ENCODE peak calls at places on chromosome 12, in eight cellular contexts. H, L, O, J, R, V, C and Q are unnamed samples.

GRCh38 chr12:57235012-57235727 is 5.7 kb downstream of the SHMT2 start:
- DNase-seq in V (no peak), C (no peak), H (no peak), L (no peak), R (peak), J (peak), O (no peak), Q (no peak)

GRCh38 chr12:22283006-22283506 is 51.5 kb downstream of the ST8SIA1 start:
- DNase-seq in H (no peak), O (peak), C (peak), L (no peak), V (no peak), J (no peak), R (no peak), Q (no peak)

GRCh38 chr12:27252934-27253333 is 8.8 kb downstream of the STK38L start:
- DNase-seq in C (no peak), J (no peak), R (no peak), O (no peak), H (no peak), L (no peak), V (no peak), Q (no peak)

GRCh38 chr12:54527631-54527929 is 21.8 kb upstream of the PDE1B start:
- DNase-seq in R (peak), C (no peak), H (no peak), O (no peak), V (no peak), J (no peak), L (no peak), Q (no peak)

GRCh38 chr12:754871-755562 is 2.6 kb downstream of the WNK1 start:
- DNase-seq in R (no peak), L (no peak), V (no peak), H (no peak), O (peak), J (no peak), C (peak), Q (no peak)

GRCh38 chr12:94380507-94380906 is 79.2 kb downstream of the CEP83 start:
- DNase-seq in O (no peak), R (no peak), L (no peak), C (no peak), J (no peak), V (no peak), H (no peak), Q (no peak)

GRCh38 chr12:131263626-131264025 is 309.9 kb downstream of the ADGRD1 start:
- DNase-seq in J (no peak), R (no peak), V (no peak), L (no peak), H (no peak), C (no peak), O (no peak), Q (no peak)

GRCh38 chr12:95096852-95097251 is 23.4 kb upstream of the NR2C1 start:
- DNase-seq in J (no peak), H (no peak), C (peak), L (peak), R (no peak), V (no peak), O (peak), Q (no peak)

GRCh38 chr12:64088431-64089349 is 133.4 kb downstream of the KICS2 start:
- DNase-seq in R (peak), H (no peak), L (peak), C (peak), J (no peak), V (no peak), O (peak), Q (peak)

GRCh38 chr12:28191018-28191595 is 851 bp downstream of the CCDC91 start:
- DNase-seq in R (no peak), O (no peak), J (no peak), H (peak), C (peak), V (no peak), L (no peak), Q (peak)

GRCh38 chr12:643478-644292 is 19.6 kb downstream of the NINJ2 start:
- DNase-seq in J (peak), L (peak), C (peak), R (peak), V (no peak), O (peak), H (no peak), Q (no peak)

GRCh38 chr12:15289192-15289591 is 33.1 kb upstream of the PTPRO start:
- DNase-seq in R (no peak), C (no peak), L (no peak), J (no peak), V (no peak), O (no peak), H (no peak), Q (no peak)

GRCh38 chr12:82174383-82174782 is 183.8 kb downstream of the CCDC59 start:
- DNase-seq in R (no peak), C (no peak), H (no peak), O (no peak), V (no peak), J (no peak), L (no peak), Q (no peak)

GRCh38 chr12:23862746-23863145 is 86.7 kb downstream of the SOX5 start:
- DNase-seq in H (no peak), J (no peak), C (no peak), V (no peak), L (no peak), R (no peak), O (no peak), Q (no peak)

GRCh38 chr12:113310489-113310888 is 24.4 kb downstream of the SLC8B1 start:
- DNase-seq in L (no peak), R (peak), H (no peak), C (peak), O (no peak), J (no peak), V (no peak), Q (peak)

GRCh38 chr12:113414519-113415038 is 7.6 kb upstream of the SDSL start:
- DNase-seq in L (no peak), C (no peak), R (no peak), J (no peak), V (no peak), O (no peak), H (no peak), Q (no peak)

GRCh38 chr12:132171293-132171967 is 27.2 kb downstream of the NOC4L start:
- DNase-seq in H (no peak), O (no peak), L (no peak), C (no peak), R (no peak), V (no peak), J (peak), Q (no peak)

GRCh38 chr12:29858270-29858786 is 74.6 kb upstream of the TMTC1 start:
- DNase-seq in H (no peak), R (no peak), C (no peak), J (no peak), O (no peak), V (no peak), L (no peak), Q (no peak)

GRCh38 chr12:88303335-88303734 is 161.2 kb downstream of the TMTC3 start:
- DNase-seq in H (no peak), O (no peak), R (no peak), J (no peak), L (no peak), V (no peak), C (no peak), Q (no peak)

GRCh38 chr12:98253641-98254040 is 261.7 kb upstream of the TMPO start:
- DNase-seq in L (no peak), V (no peak), C (no peak), H (no peak), J (no peak), O (no peak), R (no peak), Q (no peak)

GRCh38 chr12:63124778-63125177 is 26.2 kb downstream of the AVPR1A start:
- DNase-seq in H (no peak), C (peak), J (no peak), L (no peak), R (no peak), O (peak), V (no peak), Q (no peak)

GRCh38 chr12:54125950-54126695 is 62.7 kb downstream of the SMUG1 start:
- DNase-seq in H (no peak), L (no peak), C (peak), J (no peak), V (peak), O (peak), R (peak), Q (peak)

GRCh38 chr12:63325757-63326156 is 174.8 kb upstream of the AVPR1A start:
- DNase-seq in C (no peak), O (no peak), R (no peak), H (no peak), J (no peak), L (no peak), V (no peak), Q (no peak)

GRCh38 chr12:30457621-30458289 is 237.9 kb downstream of the IPO8 start:
- DNase-seq in V (no peak), H (no peak), L (no peak), O (peak), J (no peak), C (peak), R (no peak), Q (no peak)

GRCh38 chr12:552466-552865 is 92.7 kb downstream of the B4GALNT3 start:
- DNase-seq in H (no peak), C (no peak), V (no peak), O (no peak), R (no peak), L (no peak), J (peak), Q (no peak)

GRCh38 chr12:118980407-118981014 is 830 bp upstream of the SRRM4 start:
- DNase-seq in H (no peak), O (no peak), C (no peak), R (peak), J (no peak), L (no peak), V (no peak), Q (no peak)

GRCh38 chr12:104668274-104668718 is 211.5 kb downstream of the CHST11 start:
- DNase-seq in O (no peak), J (no peak), C (no peak), H (no peak), R (peak), L (peak), V (no peak), Q (no peak)

GRCh38 chr12:50520345-50520744 is 15.6 kb downstream of the DIP2B start:
- DNase-seq in O (no peak), V (no peak), C (no peak), L (no peak), J (no peak), R (no peak), H (no peak), Q (no peak)

GRCh38 chr12:54933381-54933780 is 51.2 kb downstream of the TESPA1 start:
- DNase-seq in H (no peak), R (no peak), V (no peak), O (no peak), J (no peak), C (peak), L (no peak), Q (no peak)

GRCh38 chr12:111773801-111774551 is 7.2 kb downstream of the ALDH2 start:
- DNase-seq in V (no peak), C (peak), J (no peak), R (no peak), H (no peak), O (peak), L (peak), Q (peak)

GRCh38 chr12:62259311-62259992 is 752 bp upstream of the USP15 start:
- DNase-seq in H (no peak), C (no peak), V (no peak), L (peak), R (no peak), J (no peak), O (no peak), Q (no peak)

GRCh38 chr12:121216102-121216501 is 6.2 kb downstream of the P2RX4 start:
- DNase-seq in L (no peak), O (no peak), R (no peak), H (no peak), C (no peak), J (no peak), V (no peak), Q (no peak)

GRCh38 chr12:54368016-54368708 is 3.9 kb upstream of the GPR84 start:
- DNase-seq in R (no peak), V (no peak), H (no peak), J (no peak), L (no peak), O (no peak), C (no peak), Q (no peak)

GRCh38 chr12:62679569-62679968 is 212.9 kb downstream of the MON2 start:
- DNase-seq in J (no peak), R (no peak), O (no peak), L (no peak), C (no peak), V (no peak), H (no peak), Q (no peak)

GRCh38 chr12:13126494-13126893 is 23.0 kb upstream of the GSG1 start:
- DNase-seq in L (no peak), H (no peak), V (no peak), J (no peak), R (no peak), O (no peak), C (peak), Q (no peak)

GRCh38 chr12:47819902-47820630 is at the start of gene HDAC7:
- DNase-seq in L (peak), H (peak), O (peak), V (peak), J (peak), C (peak), R (peak), Q (peak)

GRCh38 chr12:91846466-91847055 is 299.1 kb downstream of the BTG1 start:
- DNase-seq in O (peak), L (no peak), V (no peak), J (no peak), R (no peak), C (no peak), H (no peak), Q (no peak)

DNA sequence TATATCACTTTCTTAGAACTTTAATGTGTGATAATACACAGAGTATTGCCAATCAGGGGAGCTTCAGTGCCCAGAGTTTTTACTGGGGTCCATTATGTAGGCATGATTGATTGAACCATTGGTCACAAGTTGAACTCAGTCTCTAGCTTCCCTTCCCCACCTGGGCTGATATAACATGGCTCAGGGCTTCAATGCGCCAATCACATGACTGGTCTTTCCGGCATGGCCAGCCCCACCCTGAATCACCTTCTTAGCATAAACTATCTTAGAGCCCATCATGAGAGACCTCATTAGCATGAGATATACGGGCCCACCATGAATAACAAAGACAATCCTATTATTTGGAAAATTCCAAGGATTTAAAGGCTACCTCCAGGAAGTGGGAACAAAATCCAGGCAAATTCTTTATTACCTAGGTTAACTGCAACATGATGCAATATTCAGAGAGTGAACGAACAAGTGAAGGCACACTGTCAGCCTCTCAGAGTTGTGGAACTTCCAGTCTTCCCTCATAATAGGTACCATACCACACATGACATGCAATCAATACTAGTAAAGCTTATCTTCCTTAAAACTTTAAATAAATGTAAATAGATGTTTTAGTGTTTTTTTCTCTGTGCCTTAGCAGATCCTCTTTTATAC is 3.2 kb upstream of the CLEC4A start:
- DNase-seq in R (no peak), L (no peak), J (no peak), H (no peak), O (no peak), C (no peak), V (no peak), Q (no peak)
- TF ChIP-seq CTCF in R (no peak), L (no peak), J (no peak), H (no peak), O (no peak), C (no peak), V (no peak), Q (no peak)

GRCh38 chr12:109797905-109798669 is 35.1 kb downstream of the TRPV4 start:
- DNase-seq in J (no peak), C (no peak), R (peak), L (no peak), O (no peak), H (no peak), V (no peak), Q (peak)
- TF ChIP-seq CTCF in J (no peak), C (peak), R (peak), L (no peak), O (peak), H (no peak), V (peak), Q (no peak)

GRCh38 chr12:125187148-125187733 is 122.0 kb downstream of the AACS start:
- DNase-seq in H (no peak), O (no peak), R (peak), L (no peak), J (peak), V (peak), C (no peak), Q (peak)

GRCh38 chr12:125184213-125184952 is 119.1 kb downstream of the AACS start:
- DNase-seq in L (no peak), V (no peak), J (no peak), C (no peak), O (no peak), R (peak), H (no peak), Q (no peak)

GRCh38 chr12:125185311-125185739 is 120.1 kb downstream of the AACS start:
- DNase-seq in R (peak), L (no peak), O (no peak), J (no peak), H (no peak), V (no peak), C (no peak), Q (no peak)

GRCh38 chr12:125186471-125187147 is 121.4 kb downstream of the AACS start:
- DNase-seq in H (no peak), V (peak), C (no peak), L (no peak), R (peak), J (peak), O (no peak), Q (peak)

DNA sequence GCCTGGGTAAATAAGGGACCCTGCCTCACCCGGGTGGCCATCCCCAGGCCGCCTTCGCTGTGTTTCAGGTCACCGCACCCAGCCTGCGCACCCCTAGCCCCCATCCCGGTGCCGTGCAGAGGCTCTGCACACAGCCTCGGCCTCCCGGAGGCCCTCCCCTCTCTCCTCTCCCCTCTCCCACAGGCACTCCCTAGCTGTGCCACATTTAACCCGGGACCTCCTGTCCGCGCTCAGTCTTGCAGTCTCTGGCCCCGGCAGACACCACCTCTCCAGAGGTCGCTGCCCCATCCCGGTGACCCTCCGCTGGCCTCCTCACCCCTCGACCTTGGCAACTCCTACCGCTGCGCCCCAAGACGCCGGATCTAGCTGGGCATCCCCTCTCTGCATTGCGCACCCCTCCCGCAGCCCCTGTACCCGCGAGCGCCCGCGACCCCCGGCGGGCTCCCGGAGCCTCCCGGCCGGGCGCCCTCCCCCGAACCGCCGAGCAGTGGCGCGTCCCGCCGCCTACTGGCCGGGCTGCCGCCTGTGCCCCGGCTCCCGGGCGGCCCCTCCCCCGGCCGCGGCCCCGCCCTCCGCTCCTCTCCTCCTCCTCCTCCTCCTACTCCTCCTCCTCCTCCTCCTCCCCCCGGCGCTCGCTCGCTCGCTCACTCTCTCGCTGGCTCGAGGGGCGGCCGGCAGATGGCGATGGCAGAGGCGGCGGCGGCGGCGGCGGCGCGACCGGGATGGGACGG is 120.7 kb downstream of the AACS start:
- DNase-seq in H (no peak), J (peak), L (peak), C (peak), V (peak), O (peak), R (peak), Q (peak)
- TF ChIP-seq CTCF in H (no peak), J (peak), L (no peak), C (no peak), V (peak), O (no peak), R (peak), Q (peak)

GRCh38 chr12:79690606-79691298 is at the start of gene PAWR:
- DNase-seq in V (peak), R (peak), H (no peak), L (peak), C (peak), J (peak), O (peak), Q (peak)
- TF ChIP-seq CTCF in V (peak), R (peak), H (no peak), L (no peak), C (no peak), J (no peak), O (peak), Q (no peak)

GRCh38 chr12:20524113-20524512 is 155.8 kb downstream of the PDE3A start:
- DNase-seq in C (no peak), O (no peak), L (no peak), V (no peak), H (no peak), J (no peak), R (no peak), Q (no peak)
- TF ChIP-seq CTCF in C (no peak), O (no peak), L (no peak), V (no peak), H (no peak), J (no peak), R (no peak), Q (no peak)

DNA sequence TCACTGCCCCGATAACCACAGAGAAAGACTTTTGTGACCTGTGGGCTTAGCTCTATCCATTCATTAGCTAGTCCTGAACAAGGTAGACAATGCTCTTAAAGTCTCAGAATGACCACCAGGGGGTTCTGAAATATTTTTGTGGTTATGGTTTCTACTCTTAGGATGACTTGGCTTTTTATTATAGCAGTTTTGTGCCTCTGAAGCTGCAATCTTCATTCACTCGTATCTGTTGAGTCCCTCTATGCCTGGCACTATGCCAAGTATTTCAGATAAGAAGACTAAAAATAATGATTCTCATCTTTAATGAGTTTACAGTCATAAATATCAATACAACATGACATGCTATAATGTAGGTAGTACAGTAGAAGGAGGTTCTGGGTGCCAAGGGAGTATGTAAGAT is 130.8 kb upstream of the TRHDE start:
- DNase-seq in J (no peak), C (no peak), H (no peak), V (no peak), L (no peak), R (no peak), O (no peak), Q (no peak)
- TF ChIP-seq CTCF in J (no peak), C (peak), H (no peak), V (peak), L (no peak), R (peak), O (no peak), Q (peak)

GRCh38 chr12:5154091-5154490 is 110.4 kb downstream of the KCNA5 start:
- DNase-seq in R (peak), O (no peak), C (no peak), H (no peak), V (no peak), J (no peak), L (no peak), Q (no peak)
- TF ChIP-seq CTCF in R (peak), O (no peak), C (no peak), H (no peak), V (no peak), J (no peak), L (no peak), Q (no peak)

GRCh38 chr12:75977952-75978671 is 53.5 kb downstream of the PHLDA1 start:
- DNase-seq in C (peak), R (peak), L (peak), J (no peak), O (peak), H (peak), V (no peak), Q (peak)
- TF ChIP-seq CTCF in C (no peak), R (no peak), L (no peak), J (no peak), O (peak), H (no peak), V (no peak), Q (no peak)

GRCh38 chr12:127360580-127360979 is 906.4 kb upstream of the TMEM132C start:
- DNase-seq in H (no peak), R (no peak), O (no peak), V (no peak), C (no peak), L (no peak), J (no peak), Q (no peak)

GRCh38 chr12:127351481-127352010 is 915.4 kb upstream of the TMEM132C start:
- DNase-seq in R (no peak), O (no peak), J (no peak), H (no peak), V (no peak), L (no peak), C (no peak), Q (no peak)

GRCh38 chr12:127355061-127355820 is 911.7 kb upstream of the TMEM132C start:
- DNase-seq in C (peak), L (no peak), J (no peak), R (peak), O (peak), H (no peak), V (no peak), Q (no peak)
- TF ChIP-seq CTCF in C (peak), L (no peak), J (peak), R (peak), O (peak), H (no peak), V (peak), Q (no peak)